ENCODE peak calls at places on chromosomes 3 and 15, in eight cellular contexts. F, I, T, Y, C, Q, V and D are unnamed samples.

GRCh38 chr15:43749690-43750345 is 3.6 kb downstream of the PDIA3 start:
- DNase-seq in T (no peak), Q (no peak), I (no peak), F (no peak), V (peak; percentile 82), Y (no peak), C (no peak), D (peak; percentile 33)

GRCh38 chr3:182052360-182052759 is 340.6 kb downstream of the SOX2 start:
- DNase-seq in C (no peak), Q (no peak), V (no peak), F (no peak), I (no peak), T (no peak), Y (no peak), D (no peak)

GRCh38 chr3:152026033-152026556 is 152.7 kb downstream of the SUCNR1 start:
- DNase-seq in V (no peak), T (no peak), F (peak; percentile 95), Y (no peak), C (no peak), I (no peak), Q (no peak), D (no peak)

GRCh38 chr15:78676424-78677110 is 35.6 kb upstream of the CHRNB4 start:
- DNase-seq in I (peak; percentile 38), C (no peak), T (peak; percentile 22), Q (no peak), Y (no peak), V (peak; percentile 56), F (no peak), D (no peak)

GRCh38 chr3:56889131-56889530 is 87.4 kb upstream of the ARHGEF3 start:
- DNase-seq in Q (no peak), C (no peak), T (no peak), Y (no peak), V (no peak), F (no peak), I (no peak), D (no peak)

GRCh38 chr3:171351676-171352075 is 108.5 kb downstream of the TNIK start:
- DNase-seq in F (peak; percentile 52), Y (no peak), T (no peak), V (no peak), Q (no peak), C (no peak), I (no peak), D (no peak)

GRCh38 chr15:29840928-29841327 is 18.7 kb upstream of the TJP1 start:
- DNase-seq in Y (no peak), I (no peak), V (no peak), T (no peak), Q (no peak), F (no peak), C (no peak), D (no peak)

GRCh38 chr3:197289726-197290125 is 8.7 kb downstream of the DLG1 start:
- DNase-seq in I (no peak), T (no peak), F (no peak), C (no peak), V (no peak), Y (no peak), Q (no peak), D (no peak)

GRCh38 chr15:72229076-72229946 is 1.7 kb downstream of the PKM start:
- DNase-seq in F (peak; percentile 42), I (peak; percentile 65), V (no peak), Y (no peak), T (no peak), C (no peak), Q (no peak), D (no peak)

GRCh38 chr3:115239717-115240116 is 92.6 kb upstream of the ZBTB20 start:
- DNase-seq in F (peak; percentile 99), I (peak; percentile 60), V (no peak), Q (peak; percentile 31), Y (peak; percentile 62), C (no peak), T (peak; percentile 87), D (peak; percentile 12)

DNA sequence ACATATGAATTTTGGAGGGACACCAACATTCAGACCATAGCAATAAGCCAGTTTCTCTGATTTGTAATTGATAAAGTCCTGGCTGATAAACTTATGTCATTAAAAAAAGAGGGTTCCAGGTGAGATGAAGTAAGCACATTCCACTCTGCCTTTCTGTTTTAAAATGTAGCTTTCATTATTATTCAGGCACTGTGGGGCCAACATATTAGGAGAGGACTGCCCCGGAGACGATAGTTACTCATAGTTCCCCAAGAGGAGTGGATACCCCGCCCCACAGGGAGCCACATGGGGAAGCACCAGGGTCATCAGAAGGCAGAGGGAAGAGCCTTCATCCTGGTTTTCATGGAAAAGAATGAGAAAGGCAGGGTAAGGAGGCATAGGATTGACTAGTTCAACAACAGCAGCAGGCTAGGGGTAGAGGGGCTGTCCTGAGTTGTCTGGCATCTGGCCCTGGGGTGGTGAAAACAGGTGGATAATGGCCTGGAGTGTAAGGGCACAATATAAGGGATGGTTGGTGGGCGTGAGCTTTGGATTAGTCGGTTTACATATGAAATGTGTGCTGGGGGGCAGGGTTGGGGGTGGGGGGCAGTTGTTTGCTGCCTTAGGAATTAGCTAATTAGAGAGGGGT is 78.7 kb upstream of the PROK2 start:
- DNase-seq in F (no peak), Q (no peak), I (no peak), V (no peak), Y (no peak), T (no peak), C (no peak), D (no peak)
- H3K27ac ChIP-seq in F (no peak overlapping the region), Q (no peak overlapping the region), I (no peak overlapping the region), V (no peak overlapping the region), Y (no peak overlapping the region), T (no peak overlapping the region), C (no peak overlapping the region), D (no peak overlapping the region)

GRCh38 chr3:46030626-46031025 is 3.3 kb upstream of the XCR1 start:
- DNase-seq in V (no peak), T (no peak), I (no peak), Y (no peak), C (no peak), Q (no peak), F (no peak), D (no peak)
- TF ChIP-seq POLR2A in V (no peak), T (no peak), I (no peak), Y (no peak), C (no peak), Q (no peak), F (no peak), D (no peak)

GRCh38 chr15:56244237-56244810 is 645 bp upstream of the RFX7 start:
- DNase-seq in Y (peak; percentile 66), I (peak; percentile 69), V (peak; percentile 79), T (peak; percentile 88), F (peak; percentile 65), C (peak; percentile 63), Q (peak; percentile 46), D (peak; percentile 36)

GRCh38 chr15:56244811-56245576 is 1.3 kb upstream of the RFX7 start:
- DNase-seq in V (peak; percentile 85), T (no peak), Q (peak; percentile 12), F (no peak), I (no peak), Y (peak; percentile 64), C (peak; percentile 68), D (peak; percentile 48)

GRCh38 chr15:56248276-56248675 is 4.6 kb upstream of the RFX7 start:
- DNase-seq in C (no peak), V (no peak), F (no peak), I (no peak), T (no peak), Q (no peak), Y (no peak), D (no peak)

GRCh38 chr15:56247266-56247665 is 3.6 kb upstream of the RFX7 start:
- DNase-seq in C (no peak), V (no peak), Q (no peak), I (no peak), F (no peak), Y (no peak), T (no peak), D (no peak)

DNA sequence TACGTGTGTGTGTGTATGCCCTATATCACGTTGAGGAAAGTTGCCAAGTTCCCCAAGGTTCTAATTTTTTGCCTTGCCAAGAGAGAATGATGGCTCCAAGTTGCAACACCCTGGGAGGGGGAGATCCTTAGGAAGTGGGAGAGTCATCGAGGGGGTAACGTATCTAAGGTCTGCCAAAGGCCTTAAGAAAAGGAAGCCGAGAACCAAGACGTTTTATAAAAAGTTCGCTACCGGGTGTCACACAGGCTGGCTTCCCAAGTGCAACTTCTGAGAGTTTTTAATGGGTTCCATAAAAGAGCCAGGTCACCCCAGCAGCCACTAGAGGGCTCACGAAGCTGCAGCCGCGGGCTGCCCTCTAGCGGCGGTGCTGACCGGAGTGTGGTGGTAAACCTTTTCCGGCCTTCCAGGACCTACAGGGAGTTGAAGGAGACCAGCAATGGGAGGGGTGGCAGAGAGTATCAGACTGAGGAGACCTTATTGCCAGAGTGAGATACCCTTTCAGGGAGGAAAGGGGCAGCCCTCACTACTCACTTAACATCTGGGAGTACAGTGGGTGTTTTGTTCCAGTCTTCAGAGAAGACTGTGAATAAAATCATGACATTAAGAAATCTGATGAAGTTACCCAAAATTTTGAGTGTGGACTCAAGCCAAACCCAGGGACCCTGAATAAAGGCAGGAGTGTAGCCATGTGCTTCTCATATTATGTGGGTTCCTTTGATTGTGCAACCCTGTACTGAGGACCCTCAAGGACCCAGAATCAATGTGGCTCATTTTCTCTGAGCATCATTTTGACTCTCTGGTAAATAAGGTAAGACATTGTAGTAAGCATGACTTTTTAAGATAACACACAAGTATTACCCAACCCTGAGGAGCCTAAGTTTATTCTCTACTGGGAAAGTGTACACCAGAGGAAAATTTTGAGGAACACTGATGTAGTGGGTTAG is 2.5 kb upstream of the RFX7 start:
- DNase-seq in I (peak; percentile 90), Q (peak; percentile 80), F (peak; percentile 86), C (peak; percentile 92), V (peak; percentile 97), Y (peak; percentile 92), T (peak; percentile 87), D (peak; percentile 92)
- H3K4me3 ChIP-seq in I (peak overlapping the region; percentile 32), Q (peak overlapping the region; percentile 78), F (no peak overlapping the region), C (peak overlapping the region; percentile 19), V (peak overlapping the region; percentile 28), Y (peak overlapping the region; percentile 45), T (peak overlapping the region; percentile 31), D (no peak overlapping the region)

GRCh38 chr15:64146885-64147681 is 4.4 kb upstream of the SNX22 start:
- DNase-seq in T (no peak), I (peak; percentile 50), F (no peak), Q (peak; percentile 73), C (no peak), V (no peak), Y (no peak), D (no peak)
- H3K27ac ChIP-seq in T (no peak overlapping the region), I (no peak overlapping the region), F (no peak overlapping the region), Q (peak overlapping the region; percentile 64), C (no peak overlapping the region), V (no peak overlapping the region), Y (no peak overlapping the region), D (no peak overlapping the region)

DNA sequence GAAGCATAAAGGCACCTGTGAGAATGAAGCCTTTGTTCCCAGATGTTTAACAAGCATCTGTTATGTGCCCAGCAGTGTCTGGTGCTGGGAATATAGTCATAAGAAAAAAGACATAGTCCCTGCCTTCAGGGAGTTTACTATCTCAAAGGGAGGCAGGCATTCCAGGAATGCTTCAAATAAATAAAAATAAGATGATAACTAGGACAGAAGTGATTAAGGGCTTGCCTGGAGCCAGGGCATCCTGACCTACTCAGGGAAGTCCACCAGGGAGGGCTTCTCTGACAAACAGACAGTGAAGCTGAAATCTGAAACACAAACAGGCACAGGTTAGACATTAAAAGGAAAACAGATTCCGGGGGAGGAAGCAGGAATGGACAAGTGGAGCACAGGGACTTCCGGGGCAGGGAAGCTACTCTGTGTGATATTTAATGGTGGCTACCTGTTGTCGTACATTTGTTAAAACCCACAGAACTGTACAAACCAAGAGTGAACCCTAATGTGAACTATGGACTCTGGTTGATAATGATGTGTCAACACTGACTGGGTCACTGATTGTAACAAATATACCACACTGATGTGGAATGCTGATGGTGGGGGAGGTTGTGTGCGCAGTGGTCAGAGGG is 53.3 kb downstream of the ITGB5 start:
- DNase-seq in T (no peak), Q (no peak), V (no peak), I (no peak), C (no peak), F (no peak), Y (no peak), D (no peak)
- TF ChIP-seq POLR2A in T (no peak), Q (no peak), V (no peak), I (no peak), C (no peak), F (no peak), Y (no peak), D (no peak)